ENCODE peak calls at places on chromosomes 3 and 15, in eight cellular contexts. P, I, N, Q, Z, E, X and C are unnamed samples.

GRCh38 chr3:170746175-170746942 is 123.6 kb downstream of the RPL22L1 start:
- DNase-seq in I (no peak), N (no peak), Z (no peak), E (no peak), X (no peak), Q (no peak), P (no peak), C (no peak)

GRCh38 chr15:32029862-32030781 is at the start of gene CHRNA7:
- DNase-seq in N (peak; percentile 6), X (peak; percentile 91), Q (peak; percentile 51), I (peak; percentile 19), Z (peak; percentile 64), P (no peak), E (peak; percentile 24), C (no peak)

GRCh38 chr3:97009427-97010019 is 195.1 kb downstream of the EPHA6 start:
- DNase-seq in P (no peak), E (no peak), Z (no peak), Q (peak; percentile 92), I (no peak), X (no peak), N (no peak), C (no peak)

GRCh38 chr3:192706272-192706671 is 21.1 kb downstream of the FGF12 start:
- DNase-seq in X (no peak), Z (no peak), Q (no peak), P (no peak), N (no peak), I (no peak), E (no peak), C (no peak)

GRCh38 chr15:79988448-79989117 is 17.6 kb upstream of the BCL2A1 start:
- DNase-seq in Q (no peak), E (no peak), X (no peak), Z (no peak), P (no peak), I (no peak), N (no peak), C (no peak)

GRCh38 chr3:42700366-42701288 is 2.0 kb downstream of the HHATL start:
- DNase-seq in P (no peak), E (no peak), N (no peak), X (no peak), Z (no peak), Q (no peak), I (no peak), C (no peak)

GRCh38 chr15:50107591-50108408 is 11.2 kb downstream of the ATP8B4 start:
- DNase-seq in X (no peak), N (no peak), I (no peak), Q (no peak), Z (no peak), E (no peak), P (no peak), C (no peak)

GRCh38 chr15:43187544-43188155 is 2.4 kb downstream of the CCNDBP1 start:
- DNase-seq in E (no peak), N (peak; percentile 76), Z (peak; percentile 47), I (peak; percentile 70), X (no peak), P (no peak), Q (peak; percentile 48), C (peak; percentile 36)